ENCODE peak calls at places on chromosomes 3 and 15, in ten cellular contexts. R is fibroblast of the aortic adventitia; J is suprapubic skin; W is NCI-H2081; K is RWPE1; G is activated naive CD8-positive, alpha-beta T cell treated with anti-CD3 and anti-CD28 coated beads, Interleukin-2, amount 50 U/mL, for 24 hours; A is mucosa of descending colon; I is myocyte; E is HS-27A; C is CD4-positive, alpha-beta T cell. Z is an unnamed sample.

GRCh38 chr3:57706462-57706861 is 13.6 kb upstream of the DENND6A start:
- DNase-seq in R (peak; percentile 82), J (no peak), W (no peak), K (peak; percentile 76), G (no peak), A (no peak), I (no peak), E (no peak), C (no peak), Z (no peak)

GRCh38 chr15:94843060-94843459 is 611.7 kb downstream of the MCTP2 start:
- DNase-seq in R (no peak), J (no peak), W (no peak), K (no peak), G (no peak), A (no peak), I (no peak), E (no peak), C (no peak), Z (no peak)

GRCh38 chr3:167406876-167407492 is 26.9 kb upstream of the ZBBX start:
- DNase-seq in R (peak; percentile 24), J (no peak), W (peak; percentile 80), K (peak; percentile 53), G (peak; percentile 3), A (no peak), I (peak; percentile 3), E (no peak), C (no peak), Z (peak; percentile 18)

GRCh38 chr3:197216914-197217313 is 81.5 kb downstream of the DLG1 start:
- DNase-seq in R (peak; percentile 52), J (no peak), W (no peak), K (no peak), G (no peak), A (no peak), I (no peak), E (peak; percentile 9), C (no peak), Z (no peak)

GRCh38 chr3:169619793-169620192 is 43.7 kb downstream of the MECOM start:
- DNase-seq in R (no peak), J (no peak), W (peak; percentile 89), K (no peak), G (no peak), A (no peak), I (no peak), E (no peak), C (no peak), Z (no peak)

GRCh38 chr3:170469151-170470062 is 50.7 kb downstream of the CLDN11 start:
- DNase-seq in R (peak; percentile 73), J (no peak), W (peak; percentile 72), K (no peak), G (no peak), A (no peak), I (no peak), E (no peak), C (no peak), Z (peak; percentile 35)

GRCh38 chr3:46882377-46883015 is 5.0 kb downstream of the PTH1R start:
- DNase-seq in R (no peak), J (no peak), W (no peak), K (no peak), G (no peak), A (no peak), I (no peak), E (no peak), C (no peak), Z (no peak)

GRCh38 chr15:82951472-82952155 is 906 bp downstream of the HOMER2 start:
- DNase-seq in R (no peak), J (no peak), W (no peak), K (peak; percentile 64), G (no peak), A (no peak), I (no peak), E (no peak), C (no peak), Z (no peak)

GRCh38 chr3:57544181-57545125 is at the start of gene DNAH12:
- DNase-seq in R (peak; percentile 6), J (no peak), W (peak; percentile 88), K (no peak), G (peak; percentile 29), A (peak; percentile 57), I (peak; percentile 49), E (no peak), C (no peak), Z (no peak)

GRCh38 chr3:34859741-34860140 is 779.6 kb upstream of the ARPP21 start:
- DNase-seq in R (no peak), J (no peak), W (no peak), K (no peak), G (no peak), A (no peak), I (no peak), E (no peak), C (no peak), Z (no peak)

GRCh38 chr15:92599394-92599970 is 56.1 kb downstream of the FAM174B start:
- DNase-seq in R (peak; percentile 8), J (no peak), W (no peak), K (no peak), G (no peak), A (no peak), I (peak; percentile 54), E (no peak), C (no peak), Z (no peak)

GRCh38 chr3:65284971-65285370 is 597.2 kb upstream of the ADAMTS9 start:
- DNase-seq in R (no peak), J (no peak), W (no peak), K (no peak), G (no peak), A (no peak), I (no peak), E (no peak), C (no peak), Z (no peak)

GRCh38 chr15:42511010-42511396 is 15.6 kb downstream of the SNAP23 start:
- DNase-seq in R (peak; percentile 89), J (no peak), W (no peak), K (peak; percentile 62), G (no peak), A (no peak), I (peak; percentile 48), E (no peak), C (no peak), Z (no peak)

GRCh38 chr3:127159547-127159946 is 33.4 kb upstream of the PRR23E start:
- DNase-seq in R (no peak), J (no peak), W (peak; percentile 83), K (no peak), G (no peak), A (no peak), I (no peak), E (no peak), C (no peak), Z (no peak)

GRCh38 chr3:193945126-193945525 is 190.8 kb upstream of the HES1 start:
- DNase-seq in R (peak; percentile 8), J (no peak), W (no peak), K (no peak), G (no peak), A (no peak), I (no peak), E (no peak), C (no peak), Z (no peak)

GRCh38 chr15:40775007-40775406 is 5.2 kb downstream of the C15orf62 start:
- DNase-seq in R (no peak), J (no peak), W (no peak), K (no peak), G (no peak), A (no peak), I (no peak), E (no peak), C (no peak), Z (no peak)

GRCh38 chr3:126342211-126342610 is 15.0 kb downstream of the KLF15 start:
- DNase-seq in R (no peak), J (peak; percentile 57), W (no peak), K (no peak), G (no peak), A (peak; percentile 5), I (no peak), E (no peak), C (no peak), Z (no peak)

GRCh38 chr15:96186105-96186504 is 144.4 kb upstream of the NR2F2 start:
- DNase-seq in R (no peak), J (no peak), W (no peak), K (no peak), G (no peak), A (no peak), I (no peak), E (no peak), C (no peak), Z (no peak)

GRCh38 chr15:101494251-101494796 is 4.8 kb upstream of the PCSK6 start:
- DNase-seq in R (no peak), J (no peak), W (no peak), K (no peak), G (no peak), A (no peak), I (no peak), E (no peak), C (no peak), Z (no peak)

GRCh38 chr15:73884159-73884558 is 10.8 kb downstream of the TBC1D21 start:
- DNase-seq in R (no peak), J (peak; percentile 34), W (no peak), K (no peak), G (no peak), A (no peak), I (no peak), E (no peak), C (no peak), Z (no peak)

GRCh38 chr3:16028604-16029003 is 145.9 kb upstream of the GALNT15 start:
- DNase-seq in R (peak; percentile 45), J (no peak), W (no peak), K (no peak), G (no peak), A (no peak), I (peak; percentile 33), E (no peak), C (no peak), Z (no peak)

GRCh38 chr3:9175421-9175820 is 74.0 kb downstream of the SRGAP3 start:
- DNase-seq in R (no peak), J (no peak), W (no peak), K (peak; percentile 89), G (no peak), A (no peak), I (peak; percentile 15), E (peak; percentile 63), C (no peak), Z (no peak)

GRCh38 chr3:146163584-146163983 is 2.6 kb upstream of the PLOD2 start:
- DNase-seq in R (peak; percentile 99), J (no peak), W (no peak), K (peak; percentile 79), G (no peak), A (no peak), I (peak; percentile 69), E (peak; percentile 88), C (no peak), Z (peak; percentile 72)

GRCh38 chr3:182315313-182315712 is 478.0 kb upstream of the ATP11B start:
- DNase-seq in R (no peak), J (no peak), W (no peak), K (no peak), G (no peak), A (no peak), I (peak; percentile 63), E (no peak), C (no peak), Z (no peak)